ENCODE peak calls at places on chromosomes 5 and 9, in four cellular contexts. C is K562, Z is GM12878, S is H1. M is an unnamed sample.

GRCh38 chr5:73464016-73464745 is 15.6 kb upstream of the FOXD1 start:
- DNase-seq in S (no peak), C (no peak), Z (no peak), M (no peak)

GRCh38 chr9:111187376-111187775 is 142.6 kb downstream of the OR2K2 start:
- DNase-seq in S (no peak), C (no peak), Z (no peak), M (no peak)

GRCh38 chr5:50667079-50667652 is 729 bp downstream of the PARP8 start:
- DNase-seq in Z (no peak), S (no peak), C (no peak), M (no peak)

GRCh38 chr5:98791928-98792580 is 18.6 kb downstream of the RGMB start:
- DNase-seq in C (no peak), Z (no peak), S (no peak), M (no peak)

GRCh38 chr5:179161901-179162300 is 101.7 kb downstream of the ZNF354C start:
- DNase-seq in S (no peak), Z (no peak), C (no peak), M (no peak)

GRCh38 chr9:111566234-111566633 is 33.2 kb downstream of the PTGR1 start:
- DNase-seq in Z (no peak), S (no peak), C (no peak), M (no peak)

GRCh38 chr9:83962165-83962564 is 17.9 kb downstream of the HNRNPK start:
- DNase-seq in C (no peak), S (no peak), Z (no peak), M (no peak)

GRCh38 chr9:110797611-110798010 is 129.0 kb downstream of the MUSK start:
- DNase-seq in Z (no peak), S (no peak), C (no peak), M (no peak)

GRCh38 chr9:15231788-15232635 is 75.0 kb downstream of the TTC39B start:
- DNase-seq in C (peak), Z (no peak), S (no peak), M (peak)

GRCh38 chr5:38680094-38680765 is 123.8 kb upstream of the LIFR start:
- DNase-seq in C (no peak), S (no peak), Z (no peak), M (no peak)

GRCh38 chr5:134561871-134562296 is 36.4 kb downstream of the JADE2 start:
- DNase-seq in C (peak), S (no peak), Z (no peak), M (peak)

GRCh38 chr5:37667846-37668245 is 172.0 kb downstream of the GDNF start:
- DNase-seq in Z (no peak), C (no peak), S (no peak), M (no peak)

GRCh38 chr5:112014771-112015170 is 257.8 kb upstream of the NREP start:
- DNase-seq in C (no peak), Z (no peak), S (no peak), M (no peak)

GRCh38 chr5:131539251-131539650 is 95.8 kb downstream of the RAPGEF6 start:
- DNase-seq in S (no peak), C (no peak), Z (no peak), M (no peak)

GRCh38 chr5:81222285-81222684 is 10.8 kb upstream of the CKMT2 start:
- DNase-seq in S (no peak), Z (no peak), C (no peak), M (no peak)

GRCh38 chr5:16486679-16487078 is 21.1 kb upstream of the ZNF622 start:
- DNase-seq in Z (no peak), S (no peak), C (no peak), M (no peak)

GRCh38 chr9:15149450-15149849 is 157.6 kb downstream of the TTC39B start:
- DNase-seq in C (no peak), Z (no peak), S (no peak), M (no peak)

GRCh38 chr9:37010180-37010579 is 23.9 kb downstream of the PAX5 start:
- DNase-seq in C (no peak), Z (no peak), S (no peak), M (no peak)

GRCh38 chr5:131419877-131420276 is 156.0 kb downstream of the CDC42SE2 start:
- DNase-seq in S (no peak), Z (no peak), C (no peak), M (no peak)

GRCh38 chr5:31273631-31274378 is 80.3 kb downstream of the CDH6 start:
- DNase-seq in Z (peak), C (no peak), S (no peak), M (no peak)

GRCh38 chr9:93467062-93467416 is 13.7 kb upstream of the FAM120AOS start:
- DNase-seq in S (no peak), Z (no peak), C (peak), M (peak)

GRCh38 chr5:112933651-112934365 is 11.8 kb upstream of the REEP5 start:
- DNase-seq in S (no peak), Z (no peak), C (no peak), M (no peak)

GRCh38 chr5:132060501-132061161 is at the start of gene IL3:
- DNase-seq in Z (no peak), S (no peak), C (no peak), M (no peak)

GRCh38 chr9:113992276-113992951 is 85.7 kb downstream of the AMBP start:
- DNase-seq in Z (no peak), C (no peak), S (no peak), M (no peak)

GRCh38 chr9:97703437-97704326 is 6.5 kb upstream of the XPA start:
- DNase-seq in S (no peak), C (no peak), Z (peak), M (peak)

GRCh38 chr5:126656397-126657007 is 55.8 kb downstream of the PHAX start:
- DNase-seq in S (no peak), C (peak), Z (no peak), M (peak)

GRCh38 chr5:40634593-40634992 is 45.1 kb upstream of the PTGER4 start:
- DNase-seq in S (no peak), Z (no peak), C (no peak), M (no peak)

GRCh38 chr5:1494780-1495524 is 28.8 kb downstream of the LPCAT1 start:
- DNase-seq in S (no peak), Z (peak), C (no peak), M (no peak)

GRCh38 chr9:655875-656274 is 185.6 kb upstream of the DMRT1 start:
- DNase-seq in Z (no peak), S (no peak), C (no peak), M (no peak)

GRCh38 chr9:127886401-127886972 is 9.0 kb upstream of the AK1 start:
- DNase-seq in S (no peak), Z (no peak), C (peak), M (no peak)

GRCh38 chr5:1511037-1511436 is 12.7 kb downstream of the LPCAT1 start:
- DNase-seq in S (no peak), C (no peak), Z (no peak), M (no peak)

GRCh38 chr9:70156729-70157128 is 102.0 kb upstream of the SMC5 start:
- DNase-seq in S (no peak), C (no peak), Z (no peak), M (no peak)

GRCh38 chr9:78130004-78130403 is 98.4 kb upstream of the GNAQ start:
- DNase-seq in S (peak), Z (no peak), C (no peak), M (no peak)

GRCh38 chr5:169768416-169768815 is 131.3 kb downstream of the DOCK2 start:
- DNase-seq in Z (no peak), C (no peak), S (no peak), M (no peak)

GRCh38 chr9:81118416-81118815 is 570.9 kb downstream of the TLE1 start:
- DNase-seq in S (no peak), C (no peak), Z (no peak), M (no peak)

GRCh38 chr5:168648576-168648975 is 69.4 kb upstream of the PANK3 start:
- DNase-seq in C (no peak), S (no peak), Z (no peak), M (no peak)

DNA sequence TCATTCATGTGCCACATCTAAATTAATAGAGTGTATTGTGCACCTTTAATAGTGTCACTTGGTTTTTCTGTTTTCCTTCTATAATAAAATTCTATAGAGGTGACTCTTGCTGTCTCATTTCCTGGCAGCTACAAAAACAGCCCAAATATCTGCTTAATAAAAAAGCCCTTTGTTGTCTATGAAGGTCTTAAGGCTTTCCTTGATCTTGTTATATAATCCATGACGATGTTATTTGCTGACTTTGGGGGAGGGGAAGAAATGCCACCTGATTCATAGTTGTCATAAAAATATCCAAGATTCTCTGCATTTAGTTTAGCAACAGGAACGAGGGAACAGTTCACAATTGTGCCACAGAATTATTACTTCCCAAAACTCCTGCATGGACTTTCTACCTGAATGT is 31.3 kb downstream of the CPEB4 start:
- DNase-seq in Z (no peak), C (no peak), S (no peak), M (peak)
- TF ChIP-seq BRCA1 in Z (no peak), C (no peak), S (no peak), M (no peak)

GRCh38 chr9:4366649-4367330 is 66.9 kb upstream of the GLIS3 start:
- DNase-seq in S (peak), C (peak), Z (no peak), M (peak)
- TF ChIP-seq BRCA1 in S (no peak), C (no peak), Z (no peak), M (no peak)

GRCh38 chr5:18720002-18720401 is 1085.7 kb downstream of the TAF11L14 start:
- DNase-seq in C (no peak), S (no peak), Z (no peak), M (no peak)
- TF ChIP-seq BRCA1 in C (no peak), S (no peak), Z (no peak), M (no peak)

DNA sequence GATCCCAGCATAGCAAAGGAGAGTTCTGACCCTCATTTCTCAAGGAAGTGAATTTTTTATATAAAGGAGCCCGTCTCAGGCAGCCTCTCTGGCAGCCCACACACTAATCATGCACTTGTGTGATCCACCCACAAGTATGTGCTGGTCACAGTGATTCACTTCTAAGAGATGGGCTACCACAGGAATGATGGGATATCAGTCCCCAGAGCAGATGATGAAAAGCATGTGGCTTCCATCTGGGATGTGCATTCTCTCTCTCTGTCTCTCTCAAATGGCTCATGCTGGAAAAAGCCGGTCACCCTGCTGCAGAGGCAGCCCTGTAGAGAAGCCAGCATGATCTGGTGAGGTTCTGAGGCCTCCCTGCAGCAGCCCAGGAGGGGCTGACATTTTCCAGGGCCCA is 74.2 kb upstream of the ADCY2 start:
- DNase-seq in S (no peak), C (no peak), Z (no peak), M (no peak)
- TF ChIP-seq BRCA1 in S (no peak), C (no peak), Z (no peak), M (no peak)

DNA sequence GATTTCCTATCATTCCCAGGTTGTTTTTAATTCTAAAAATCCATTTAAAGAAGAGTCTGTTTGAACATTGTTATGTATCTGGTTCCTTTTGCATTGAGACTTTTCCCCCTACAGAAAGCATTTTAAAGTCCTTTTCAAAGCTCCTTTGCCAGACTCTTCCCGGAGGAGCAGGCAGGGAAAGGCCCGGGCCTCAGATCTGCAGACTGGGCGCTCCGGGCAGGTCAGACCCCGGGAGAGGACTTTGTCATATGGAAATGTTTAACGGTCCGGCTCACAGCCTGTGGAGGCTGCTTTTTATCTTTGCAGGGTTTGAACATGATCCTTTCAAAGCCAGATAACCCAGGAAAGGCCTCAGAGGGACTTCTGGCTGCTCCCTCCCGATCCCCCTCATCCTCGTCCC is 82.0 kb upstream of the IRX2 start:
- DNase-seq in S (no peak), Z (no peak), C (no peak), M (no peak)
- TF ChIP-seq BRCA1 in S (no peak), Z (no peak), C (no peak), M (no peak)

GRCh38 chr9:75672478-75672877 is 218.0 kb upstream of the PCSK5 start:
- DNase-seq in Z (no peak), S (no peak), C (no peak), M (no peak)
- TF ChIP-seq BRCA1 in Z (no peak), S (no peak), C (no peak), M (no peak)

GRCh38 chr5:33937017-33937699 is 972 bp downstream of the RXFP3 start:
- DNase-seq in C (no peak), Z (no peak), S (no peak), M (no peak)
- TF ChIP-seq BRCA1 in C (no peak), Z (no peak), S (no peak), M (no peak)

DNA sequence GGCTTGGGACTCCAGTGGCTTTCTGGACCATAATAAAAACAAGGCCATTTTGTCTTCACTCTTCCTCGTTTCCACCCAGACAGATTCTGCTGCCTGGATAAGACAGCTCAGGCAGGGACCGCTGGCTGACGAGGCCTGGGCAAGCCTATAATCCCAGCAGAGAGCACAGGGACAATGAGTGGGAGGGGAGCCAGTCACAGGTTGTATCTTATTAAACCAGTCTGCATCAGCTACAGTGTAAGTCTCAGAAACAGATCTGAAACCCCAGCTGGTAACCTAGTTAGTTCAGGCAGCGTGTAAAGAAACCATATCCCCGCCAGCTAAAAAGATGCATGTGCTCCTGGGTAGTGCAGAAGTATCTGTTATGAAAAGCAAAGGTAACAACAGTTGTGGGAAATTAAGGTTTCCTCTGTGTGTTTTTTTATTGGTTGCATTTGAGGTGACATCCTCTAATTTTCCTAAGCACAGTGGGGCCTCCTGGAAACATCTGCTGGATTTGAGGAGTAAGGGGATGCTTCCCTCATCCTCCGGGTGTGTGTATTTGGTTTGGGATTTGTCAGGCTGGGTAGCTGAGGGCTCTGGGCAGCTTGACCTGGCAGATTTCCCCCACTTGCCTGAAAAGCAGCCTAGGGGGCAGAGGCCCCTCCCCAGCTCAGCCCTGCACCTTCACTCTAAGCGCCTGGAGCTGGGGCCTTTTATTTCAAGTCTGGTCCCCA is 15.2 kb upstream of the TAL2 start:
- DNase-seq in C (peak), Z (no peak), S (no peak), M (no peak)
- TF ChIP-seq BRCA1 in C (no peak), Z (no peak), S (no peak), M (no peak)

M was measured in HepG2.